ENCODE peak calls at places on chromosomes 6 and 20, in eight cellular contexts. One of them, this sample, is unnamed.

GRCh38 chr6:152112503-152113261 is 305.2 kb downstream of the ESR1 start:
- DNase-seq in stomach: peak; percentile 50
- DNase-seq in heart right ventricle: peak; percentile 76
- DNase-seq in lung: peak; percentile 63
- DNase-seq in PC-3: no peak
- DNase-seq in OCI-LY7: no peak
- DNase-seq in prostate gland: no peak
- DNase-seq in IMR-90: no peak
- DNase-seq in this sample: no peak

GRCh38 chr6:126531840-126532239 is 191.9 kb downstream of the CENPW start:
- DNase-seq in stomach: no peak
- DNase-seq in heart right ventricle: no peak
- DNase-seq in lung: no peak
- DNase-seq in PC-3: no peak
- DNase-seq in OCI-LY7: no peak
- DNase-seq in prostate gland: no peak
- DNase-seq in IMR-90: no peak
- DNase-seq in this sample: no peak

GRCh38 chr20:37276494-37277252 is 12.8 kb upstream of the MANBAL start:
- DNase-seq in stomach: peak; percentile 59
- DNase-seq in heart right ventricle: peak; percentile 52
- DNase-seq in lung: no peak
- DNase-seq in PC-3: peak; percentile 28
- DNase-seq in OCI-LY7: peak; percentile 64
- DNase-seq in prostate gland: peak; percentile 54
- DNase-seq in IMR-90: peak; percentile 94
- DNase-seq in this sample: peak; percentile 78

GRCh38 chr6:157268835-157269234 is 54.5 kb downstream of the TMEM242 start:
- DNase-seq in stomach: no peak
- DNase-seq in heart right ventricle: peak; percentile 49
- DNase-seq in lung: no peak
- DNase-seq in PC-3: no peak
- DNase-seq in OCI-LY7: no peak
- DNase-seq in prostate gland: no peak
- DNase-seq in IMR-90: no peak
- DNase-seq in this sample: no peak

GRCh38 chr6:156782691-156783320 is 5.6 kb downstream of the ARID1B start:
- DNase-seq in stomach: no peak
- DNase-seq in heart right ventricle: no peak
- DNase-seq in lung: no peak
- DNase-seq in PC-3: no peak
- DNase-seq in OCI-LY7: no peak
- DNase-seq in prostate gland: no peak
- DNase-seq in IMR-90: no peak
- DNase-seq in this sample: peak; percentile 5

GRCh38 chr20:62408640-62409039 is 1.6 kb upstream of the CABLES2 start:
- DNase-seq in stomach: no peak
- DNase-seq in heart right ventricle: no peak
- DNase-seq in lung: no peak
- DNase-seq in PC-3: no peak
- DNase-seq in OCI-LY7: no peak
- DNase-seq in prostate gland: no peak
- DNase-seq in IMR-90: no peak
- DNase-seq in this sample: no peak

GRCh38 chr20:33569290-33570094 is 79.6 kb downstream of the CBFA2T2 start:
- DNase-seq in stomach: no peak
- DNase-seq in heart right ventricle: no peak
- DNase-seq in lung: no peak
- DNase-seq in PC-3: no peak
- DNase-seq in OCI-LY7: peak; percentile 42
- DNase-seq in prostate gland: no peak
- DNase-seq in IMR-90: no peak
- DNase-seq in this sample: peak; percentile 56

GRCh38 chr6:135832186-135832585 is 19.3 kb upstream of the PDE7B start:
- DNase-seq in stomach: no peak
- DNase-seq in heart right ventricle: no peak
- DNase-seq in lung: no peak
- DNase-seq in PC-3: no peak
- DNase-seq in OCI-LY7: no peak
- DNase-seq in prostate gland: no peak
- DNase-seq in IMR-90: no peak
- DNase-seq in this sample: no peak

GRCh38 chr6:19597809-19598320 is 239.3 kb upstream of the ID4 start:
- DNase-seq in stomach: no peak
- DNase-seq in heart right ventricle: no peak
- DNase-seq in lung: no peak
- DNase-seq in PC-3: no peak
- DNase-seq in OCI-LY7: peak; percentile 83
- DNase-seq in prostate gland: no peak
- DNase-seq in IMR-90: no peak
- DNase-seq in this sample: no peak

GRCh38 chr6:136656121-136656520 is 105.9 kb upstream of the MAP7 start:
- DNase-seq in stomach: no peak
- DNase-seq in heart right ventricle: no peak
- DNase-seq in lung: no peak
- DNase-seq in PC-3: no peak
- DNase-seq in OCI-LY7: no peak
- DNase-seq in prostate gland: no peak
- DNase-seq in IMR-90: no peak
- DNase-seq in this sample: no peak

GRCh38 chr6:44260451-44261297 is 3.3 kb upstream of the SLC35B2 start:
- DNase-seq in stomach: no peak
- DNase-seq in heart right ventricle: no peak
- DNase-seq in lung: no peak
- DNase-seq in PC-3: no peak
- DNase-seq in OCI-LY7: no peak
- DNase-seq in prostate gland: no peak
- DNase-seq in IMR-90: no peak
- DNase-seq in this sample: no peak

GRCh38 chr6:142885182-142885867 is 59.7 kb downstream of the HIVEP2 start:
- DNase-seq in stomach: no peak
- DNase-seq in heart right ventricle: peak; percentile 61
- DNase-seq in lung: peak; percentile 39
- DNase-seq in PC-3: peak; percentile 94
- DNase-seq in OCI-LY7: peak; percentile 69
- DNase-seq in prostate gland: peak; percentile 40
- DNase-seq in IMR-90: peak; percentile 99
- DNase-seq in this sample: peak; percentile 97

DNA sequence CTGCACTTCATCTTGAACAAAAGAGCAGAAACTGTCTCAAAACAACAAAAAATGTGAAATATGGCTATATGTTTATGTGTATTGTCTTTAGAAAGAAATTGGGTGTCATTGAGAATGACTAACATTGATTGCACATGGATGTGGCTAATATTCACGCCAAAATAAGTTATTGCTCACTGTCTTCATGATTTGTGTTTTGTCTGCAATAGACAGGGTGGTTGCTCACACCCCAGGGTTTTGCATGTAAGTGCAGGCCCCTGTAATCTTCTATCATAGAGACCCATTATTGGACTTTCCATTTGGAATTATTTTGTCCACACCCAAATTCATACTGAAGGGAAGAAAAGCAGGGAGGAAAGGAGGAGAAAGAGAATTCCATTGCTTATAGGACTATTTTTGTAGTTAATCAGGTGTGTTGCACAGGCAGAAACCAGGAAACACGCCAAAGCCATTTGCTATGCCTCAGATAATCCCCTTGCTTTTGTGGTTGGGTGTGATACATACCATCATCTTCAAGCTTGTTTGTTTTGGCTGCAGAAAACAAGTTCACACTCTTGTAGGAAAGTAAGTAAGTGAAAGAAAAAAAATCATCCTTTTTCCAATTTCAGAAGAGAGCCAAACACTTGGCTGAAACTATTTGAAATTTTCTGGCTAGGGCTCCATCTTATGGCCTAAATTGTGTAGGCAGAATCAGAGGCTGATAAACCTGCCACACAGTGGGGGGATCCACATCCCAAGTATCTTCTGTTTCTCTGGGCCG is 214.1 kb downstream of the COL12A1 start:
- DNase-seq in stomach: no peak
- DNase-seq in heart right ventricle: no peak
- DNase-seq in lung: no peak
- DNase-seq in PC-3: peak; percentile 11
- DNase-seq in OCI-LY7: no peak
- DNase-seq in prostate gland: no peak
- DNase-seq in IMR-90: peak; percentile 38
- DNase-seq in this sample: peak; percentile 73
- TF ChIP-seq CTCF in stomach: no peak
- TF ChIP-seq CTCF in heart right ventricle: no peak
- TF ChIP-seq CTCF in lung: no peak
- TF ChIP-seq CTCF in PC-3: peak; percentile 39
- TF ChIP-seq CTCF in OCI-LY7: no peak
- TF ChIP-seq CTCF in prostate gland: no peak
- TF ChIP-seq CTCF in IMR-90: peak; percentile 54
- TF ChIP-seq CTCF in this sample: peak; percentile 33

GRCh38 chr6:115271434-115271833 is 789.3 kb downstream of the FRK start:
- DNase-seq in stomach: no peak
- DNase-seq in heart right ventricle: no peak
- DNase-seq in lung: no peak
- DNase-seq in PC-3: no peak
- DNase-seq in OCI-LY7: no peak
- DNase-seq in prostate gland: no peak
- DNase-seq in IMR-90: no peak
- DNase-seq in this sample: no peak
- TF ChIP-seq CTCF in stomach: no peak
- TF ChIP-seq CTCF in heart right ventricle: no peak
- TF ChIP-seq CTCF in lung: no peak
- TF ChIP-seq CTCF in PC-3: no peak
- TF ChIP-seq CTCF in OCI-LY7: no peak
- TF ChIP-seq CTCF in prostate gland: no peak
- TF ChIP-seq CTCF in IMR-90: no peak
- TF ChIP-seq CTCF in this sample: no peak

GRCh38 chr6:16759646-16760535 is 1.4 kb downstream of the ATXN1 start:
- DNase-seq in stomach: peak; percentile 91
- DNase-seq in heart right ventricle: peak; percentile 93
- DNase-seq in lung: peak; percentile 90
- DNase-seq in PC-3: peak; percentile 75
- DNase-seq in OCI-LY7: no peak
- DNase-seq in prostate gland: peak; percentile 90
- DNase-seq in IMR-90: peak; percentile 84
- DNase-seq in this sample: peak; percentile 80
- TF ChIP-seq CTCF in stomach: no peak
- TF ChIP-seq CTCF in heart right ventricle: no peak
- TF ChIP-seq CTCF in lung: peak; percentile 5
- TF ChIP-seq CTCF in PC-3: no peak
- TF ChIP-seq CTCF in OCI-LY7: no peak
- TF ChIP-seq CTCF in prostate gland: no peak
- TF ChIP-seq CTCF in IMR-90: no peak
- TF ChIP-seq CTCF in this sample: no peak

GRCh38 chr20:32466739-32467505 is 108.8 kb downstream of the ASXL1 start:
- DNase-seq in stomach: no peak
- DNase-seq in heart right ventricle: no peak
- DNase-seq in lung: no peak
- DNase-seq in PC-3: no peak
- DNase-seq in OCI-LY7: no peak
- DNase-seq in prostate gland: no peak
- DNase-seq in IMR-90: no peak
- DNase-seq in this sample: no peak
- TF ChIP-seq CTCF in stomach: no peak
- TF ChIP-seq CTCF in heart right ventricle: no peak
- TF ChIP-seq CTCF in lung: no peak
- TF ChIP-seq CTCF in PC-3: no peak
- TF ChIP-seq CTCF in OCI-LY7: no peak
- TF ChIP-seq CTCF in prostate gland: no peak
- TF ChIP-seq CTCF in IMR-90: no peak
- TF ChIP-seq CTCF in this sample: no peak

This sample was measured in MCF 10A.